ENCODE peak calls at places on chromosome 13, in four cellular contexts. One of them, this sample, is unnamed.

GRCh38 chr13:35549481-35549880 is 73.0 kb upstream of the MAB21L1 start:
- DNase-seq in stomach: no peak
- DNase-seq in CD8-positive, alpha-beta memory T cell: no peak
- DNase-seq in IMR-90: peak; percentile 43
- DNase-seq in this sample: no peak

GRCh38 chr13:98300956-98301641 is 124.0 kb upstream of the RNF113B start:
- DNase-seq in stomach: peak; percentile 69
- DNase-seq in CD8-positive, alpha-beta memory T cell: no peak
- DNase-seq in IMR-90: peak; percentile 82
- DNase-seq in this sample: no peak

GRCh38 chr13:94154362-94154761 is 325.1 kb downstream of the DCT start:
- DNase-seq in stomach: peak; percentile 40
- DNase-seq in CD8-positive, alpha-beta memory T cell: no peak
- DNase-seq in IMR-90: peak; percentile 35
- DNase-seq in this sample: peak; percentile 24

GRCh38 chr13:35894636-35895035 is 236.5 kb downstream of the DCLK1 start:
- DNase-seq in stomach: no peak
- DNase-seq in CD8-positive, alpha-beta memory T cell: no peak
- DNase-seq in IMR-90: peak; percentile 7
- DNase-seq in this sample: no peak

GRCh38 chr13:33606692-33607091 is 211.3 kb upstream of the RFC3 start:
- DNase-seq in stomach: no peak
- DNase-seq in CD8-positive, alpha-beta memory T cell: no peak
- DNase-seq in IMR-90: no peak
- DNase-seq in this sample: no peak

GRCh38 chr13:48096670-48097069 is 1.8 kb upstream of the MED4 start:
- DNase-seq in stomach: no peak
- DNase-seq in CD8-positive, alpha-beta memory T cell: no peak
- DNase-seq in IMR-90: no peak
- DNase-seq in this sample: no peak

GRCh38 chr13:46489586-46490023 is 63.4 kb upstream of the LRCH1 start:
- DNase-seq in stomach: no peak
- DNase-seq in CD8-positive, alpha-beta memory T cell: no peak
- DNase-seq in IMR-90: peak; percentile 67
- DNase-seq in this sample: no peak

GRCh38 chr13:43614063-43614462 is 172.7 kb downstream of the ENOX1 start:
- DNase-seq in stomach: no peak
- DNase-seq in CD8-positive, alpha-beta memory T cell: no peak
- DNase-seq in IMR-90: no peak
- DNase-seq in this sample: no peak

GRCh38 chr13:43307921-43308433 is 284.6 kb downstream of the DNAJC15 start:
- DNase-seq in stomach: peak; percentile 80
- DNase-seq in CD8-positive, alpha-beta memory T cell: no peak
- DNase-seq in IMR-90: peak; percentile 87
- DNase-seq in this sample: peak; percentile 67

GRCh38 chr13:45370922-45371406 is 30.0 kb upstream of the TPT1 start:
- DNase-seq in stomach: peak; percentile 71
- DNase-seq in CD8-positive, alpha-beta memory T cell: peak; percentile 35
- DNase-seq in IMR-90: peak; percentile 84
- DNase-seq in this sample: peak; percentile 62

GRCh38 chr13:51276684-51277083 is 54.5 kb downstream of the FAM124A start:
- DNase-seq in stomach: no peak
- DNase-seq in CD8-positive, alpha-beta memory T cell: no peak
- DNase-seq in IMR-90: no peak
- DNase-seq in this sample: peak; percentile 36

GRCh38 chr13:102903659-102904407 is 58.0 kb downstream of the ERCC5 start:
- DNase-seq in stomach: no peak
- DNase-seq in CD8-positive, alpha-beta memory T cell: no peak
- DNase-seq in IMR-90: peak; percentile 18
- DNase-seq in this sample: no peak
- H3K27ac ChIP-seq in stomach: no peak overlapping the region
- H3K27ac ChIP-seq in CD8-positive, alpha-beta memory T cell: no peak overlapping the region
- H3K27ac ChIP-seq in IMR-90: no peak overlapping the region
- H3K27ac ChIP-seq in this sample: no peak overlapping the region

DNA sequence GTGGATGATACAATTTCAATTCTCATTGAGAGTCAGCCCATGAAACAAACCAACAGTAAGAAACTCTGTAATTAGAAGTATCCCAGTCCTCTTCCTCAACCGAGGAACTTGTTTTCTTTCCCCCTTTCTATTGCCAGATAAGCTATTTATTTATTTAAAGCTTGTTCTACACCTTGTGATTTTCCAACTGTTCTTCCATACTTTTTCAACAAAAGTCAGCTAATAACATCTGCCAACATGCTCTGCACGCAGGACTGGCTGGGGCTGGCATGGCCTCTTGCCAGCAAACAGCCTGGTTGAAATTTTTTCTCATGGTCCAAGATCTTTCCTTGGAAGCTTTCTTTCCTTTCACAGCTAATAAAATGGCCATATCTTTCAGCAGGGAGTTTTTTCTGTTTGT is 2.9 kb upstream of the IRS2 start:
- DNase-seq in stomach: no peak
- DNase-seq in CD8-positive, alpha-beta memory T cell: no peak
- DNase-seq in IMR-90: no peak
- DNase-seq in this sample: no peak
- H3K4me1 ChIP-seq in stomach: peaks cover 24% of the 10 kb centered on the region
- H3K4me1 ChIP-seq in CD8-positive, alpha-beta memory T cell: no peaks in the 10 kb centered on the region
- H3K4me1 ChIP-seq in IMR-90: peaks cover 5% of the 10 kb centered on the region
- H3K4me1 ChIP-seq in this sample: no peaks in the 10 kb centered on the region

DNA sequence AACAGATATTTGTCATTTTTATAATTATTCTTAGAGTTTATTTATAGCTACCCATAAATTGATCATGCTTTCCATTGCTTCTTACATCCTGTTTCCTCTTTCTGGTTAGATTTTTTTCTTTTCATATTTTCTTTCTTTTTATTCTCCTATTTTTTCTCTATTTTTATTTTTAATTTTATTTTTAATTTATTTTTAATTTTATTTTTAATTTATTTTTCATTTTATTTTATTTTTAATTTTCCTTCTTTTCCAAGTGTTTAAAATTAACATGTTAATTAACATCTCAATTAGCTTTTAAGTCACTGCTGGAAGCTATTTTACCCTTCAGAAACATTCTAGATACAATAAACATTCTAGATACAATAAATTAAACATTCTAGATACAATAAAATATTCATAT is 269.6 kb downstream of the B3GLCT start:
- DNase-seq in stomach: no peak
- DNase-seq in CD8-positive, alpha-beta memory T cell: no peak
- DNase-seq in IMR-90: no peak
- DNase-seq in this sample: no peak
- H3K4me3 ChIP-seq in stomach: no peak overlapping the region
- H3K4me3 ChIP-seq in CD8-positive, alpha-beta memory T cell: no peak overlapping the region
- H3K4me3 ChIP-seq in IMR-90: no peak overlapping the region
- H3K4me3 ChIP-seq in this sample: no peak overlapping the region

GRCh38 chr13:41544824-41545707 is 87.7 kb downstream of the RGCC start:
- DNase-seq in stomach: no peak
- DNase-seq in CD8-positive, alpha-beta memory T cell: no peak
- DNase-seq in IMR-90: peak; percentile 28
- DNase-seq in this sample: peak; percentile 13
- H3K27ac ChIP-seq in stomach: no peak overlapping the region
- H3K27ac ChIP-seq in CD8-positive, alpha-beta memory T cell: no peak overlapping the region
- H3K27ac ChIP-seq in IMR-90: no peak overlapping the region
- H3K27ac ChIP-seq in this sample: no peak overlapping the region

This sample was measured in colonic mucosa.